ENCODE peak calls at places on chromosome 5, in nine cellular contexts. T, N, Z, D, F, X, G, E and V are unnamed samples.

GRCh38 chr5:146718628-146719027 is 159.9 kb downstream of the PPP2R2B start:
- DNase-seq in T (no peak), N (no peak), Z (no peak), D (no peak), F (no peak), X (no peak), G (no peak), E (peak; percentile 10), V (no peak)

GRCh38 chr5:124162782-124163532 is 583.5 kb downstream of the ZNF608 start:
- DNase-seq in T (no peak), N (peak; percentile 78), Z (no peak), D (peak; percentile 33), F (no peak), X (no peak), G (no peak), E (peak; percentile 41), V (peak; percentile 52)

GRCh38 chr5:131634666-131634995 is 398 bp downstream of the RAPGEF6 start:
- DNase-seq in T (peak; percentile 71), N (peak; percentile 10), Z (peak; percentile 71), D (peak; percentile 69), F (peak; percentile 85), X (peak; percentile 25), G (peak; percentile 50), E (peak; percentile 69), V (peak; percentile 71)

GRCh38 chr5:167447466-167447865 is 844.0 kb upstream of the WWC1 start:
- DNase-seq in T (no peak), N (no peak), Z (no peak), D (no peak), F (no peak), X (no peak), G (no peak), E (peak; percentile 57), V (no peak)

GRCh38 chr5:39178171-39178570 is 41.2 kb downstream of the FYB1 start:
- DNase-seq in T (no peak), N (no peak), Z (no peak), D (peak; percentile 66), F (no peak), X (no peak), G (no peak), E (no peak), V (peak; percentile 68)

GRCh38 chr5:151139015-151139414 is 18.6 kb downstream of the ANXA6 start:
- DNase-seq in T (no peak), N (no peak), Z (no peak), D (no peak), F (no peak), X (no peak), G (no peak), E (no peak), V (no peak)

GRCh38 chr5:111859533-111860270 is 102.7 kb upstream of the NREP start:
- DNase-seq in T (no peak), N (no peak), Z (no peak), D (peak; percentile 54), F (no peak), X (no peak), G (no peak), E (peak; percentile 72), V (peak; percentile 86)

GRCh38 chr5:153403470-153403869 is 87.0 kb upstream of the GRIA1 start:
- DNase-seq in T (no peak), N (no peak), Z (no peak), D (no peak), F (no peak), X (no peak), G (no peak), E (no peak), V (no peak)

GRCh38 chr5:127053049-127053448 is 20.3 kb downstream of the C5orf63 start:
- DNase-seq in T (no peak), N (no peak), Z (no peak), D (no peak), F (no peak), X (no peak), G (no peak), E (no peak), V (no peak)

GRCh38 chr5:111735829-111736228 is 21.2 kb downstream of the NREP start:
- DNase-seq in T (peak; percentile 30), N (no peak), Z (peak; percentile 31), D (peak; percentile 96), F (no peak), X (no peak), G (peak; percentile 25), E (peak; percentile 72), V (peak; percentile 98)

GRCh38 chr5:119343766-119344165 is 12.1 kb upstream of the TNFAIP8 start:
- DNase-seq in T (no peak), N (no peak), Z (peak; percentile 75), D (peak; percentile 6), F (peak; percentile 83), X (no peak), G (no peak), E (no peak), V (no peak)

GRCh38 chr5:142317673-142318261 is 7.1 kb downstream of the SPRY4 start:
- DNase-seq in T (no peak), N (no peak), Z (no peak), D (no peak), F (no peak), X (no peak), G (no peak), E (no peak), V (peak; percentile 25)

GRCh38 chr5:174535691-174536090 is 188.7 kb upstream of the MSX2 start:
- DNase-seq in T (no peak), N (no peak), Z (no peak), D (peak; percentile 35), F (no peak), X (no peak), G (no peak), E (peak; percentile 58), V (no peak)

GRCh38 chr5:124546643-124547042 is 199.8 kb downstream of the ZNF608 start:
- DNase-seq in T (no peak), N (no peak), Z (no peak), D (peak; percentile 14), F (no peak), X (no peak), G (no peak), E (peak; percentile 50), V (peak; percentile 42)

GRCh38 chr5:172065431-172066065 is 59.1 kb upstream of the FBXW11 start:
- DNase-seq in T (no peak), N (no peak), Z (no peak), D (peak; percentile 16), F (no peak), X (no peak), G (no peak), E (peak; percentile 24), V (peak; percentile 30)

GRCh38 chr5:128708841-128709240 is 170.8 kb upstream of the FBN2 start:
- DNase-seq in T (no peak), N (no peak), Z (no peak), D (no peak), F (no peak), X (no peak), G (no peak), E (no peak), V (no peak)

GRCh38 chr5:175897285-175897684 is 25.9 kb downstream of the CPLX2 start:
- DNase-seq in T (no peak), N (no peak), Z (no peak), D (no peak), F (no peak), X (no peak), G (no peak), E (no peak), V (no peak)